ENCODE peak calls at places on chromosome 12, in six cellular contexts. R, V, H, W, P and M are unnamed samples.

GRCh38 chr12:88600272-88600671 is 20.0 kb upstream of the KITLG start:
- DNase-seq in R (peak; percentile 78), V (peak; percentile 95), H (no peak), W (no peak), P (no peak), M (no peak)

GRCh38 chr12:57894577-57895292 is 46.6 kb upstream of the ATP23 start:
- DNase-seq in R (no peak), V (no peak), H (no peak), W (no peak), P (no peak), M (no peak)

GRCh38 chr12:88472248-88472647 is 108.0 kb downstream of the KITLG start:
- DNase-seq in R (no peak), V (peak; percentile 41), H (no peak), W (no peak), P (no peak), M (no peak)

GRCh38 chr12:53508534-53509199 is 1.4 kb upstream of the NPFF start:
- DNase-seq in R (peak; percentile 82), V (peak; percentile 67), H (peak; percentile 75), W (peak; percentile 77), P (peak; percentile 77), M (peak; percentile 94)

GRCh38 chr12:7439579-7440505 is 4.1 kb downstream of the CD163L1 start:
- DNase-seq in R (peak; percentile 75), V (peak; percentile 41), H (peak; percentile 48), W (peak; percentile 31), P (peak; percentile 79), M (peak; percentile 94)

GRCh38 chr12:14931359-14931758 is 7.0 kb downstream of the ERP27 start:
- DNase-seq in R (peak; percentile 69), V (no peak), H (no peak), W (no peak), P (no peak), M (no peak)

GRCh38 chr12:32261638-32262037 is 137.7 kb upstream of the FGD4 start:
- DNase-seq in R (no peak), V (no peak), H (no peak), W (no peak), P (no peak), M (peak; percentile 65)

GRCh38 chr12:51751657-51752056 is 96.9 kb downstream of the FIGNL2 start:
- DNase-seq in R (no peak), V (peak; percentile 11), H (no peak), W (no peak), P (no peak), M (no peak)

GRCh38 chr12:181921-182320 is 32.0 kb downstream of the SLC6A12 start:
- DNase-seq in R (no peak), V (no peak), H (no peak), W (no peak), P (no peak), M (no peak)

GRCh38 chr12:3200032-3200617 is 122.9 kb downstream of the TSPAN9 start:
- DNase-seq in R (peak; percentile 74), V (peak; percentile 65), H (peak; percentile 86), W (peak; percentile 70), P (no peak), M (peak; percentile 94)

GRCh38 chr12:56522486-56523193 is 1.0 kb downstream of the RBMS2 start:
- DNase-seq in R (peak; percentile 55), V (peak; percentile 13), H (peak; percentile 6), W (no peak), P (peak; percentile 18), M (no peak)

GRCh38 chr12:131542351-131542750 is 168.5 kb upstream of the SFSWAP start:
- DNase-seq in R (no peak), V (no peak), H (no peak), W (no peak), P (no peak), M (no peak)

GRCh38 chr12:122117979-122118378 is 39.4 kb downstream of the MLXIP start:
- DNase-seq in R (no peak), V (peak; percentile 24), H (no peak), W (no peak), P (no peak), M (no peak)

DNA sequence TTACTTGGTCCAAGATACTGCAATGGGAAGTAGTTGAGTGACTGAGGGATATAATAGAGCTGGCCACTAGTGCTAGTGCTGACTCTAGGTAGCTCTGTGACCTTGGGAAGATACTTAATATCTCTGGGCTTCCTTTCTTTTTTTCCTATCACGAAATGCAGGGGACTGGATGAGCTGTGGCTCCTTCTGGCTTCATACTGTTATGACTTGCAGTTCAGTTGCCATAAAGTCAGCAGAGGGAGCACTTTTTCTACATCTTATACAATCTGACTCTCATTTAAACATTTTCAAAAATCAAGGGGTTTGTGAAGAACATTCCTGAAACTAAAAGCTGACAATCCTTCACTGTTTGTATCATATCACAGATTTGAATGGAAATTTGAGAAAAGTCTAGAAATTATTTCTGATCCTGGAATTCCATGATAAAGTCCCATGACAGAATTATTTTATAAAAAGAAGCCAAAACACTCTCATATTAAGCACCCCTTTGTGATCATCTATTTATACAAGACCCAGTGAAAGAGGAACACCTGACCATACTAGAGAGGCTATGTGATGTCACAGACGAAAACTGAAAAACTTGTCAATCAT is 5.4 kb downstream of the BHLHE41 start:
- DNase-seq in R (peak; percentile 73), V (peak; percentile 78), H (no peak), W (no peak), P (peak; percentile 41), M (no peak)
- H2AFZ ChIP-seq in R (no peak overlapping the region), V (no peak overlapping the region), H (no peak overlapping the region), W (no peak overlapping the region), P (no peak overlapping the region), M (no peak overlapping the region)

DNA sequence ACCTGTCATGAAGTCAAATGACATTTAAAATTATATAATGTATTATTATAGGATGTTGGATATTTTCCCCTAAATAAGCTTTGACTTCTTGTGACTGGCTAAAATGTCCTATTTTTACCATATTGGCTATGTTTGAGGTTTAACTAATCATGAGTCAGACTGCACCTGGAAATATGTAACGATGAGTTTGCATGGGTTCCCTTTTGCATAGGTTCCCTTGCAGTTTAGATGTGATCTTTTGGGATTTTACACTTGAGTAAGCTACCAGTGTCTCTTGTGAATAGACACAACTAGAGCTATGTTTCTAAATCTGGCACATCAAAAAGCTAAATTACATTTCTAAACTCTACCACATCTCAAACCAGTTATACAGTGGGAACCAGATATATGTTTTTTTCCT is 5.2 kb downstream of the PDZRN4 start:
- DNase-seq in R (no peak), V (no peak), H (no peak), W (no peak), P (no peak), M (no peak)
- H3K4ac ChIP-seq in R (no peak overlapping the region), V (no peak overlapping the region), H (no peak overlapping the region), W (no peak overlapping the region), P (no peak overlapping the region), M (no peak overlapping the region)

GRCh38 chr12:91355150-91356006 is 172.8 kb upstream of the DCN start:
- DNase-seq in R (peak; percentile 79), V (peak; percentile 80), H (peak; percentile 59), W (peak; percentile 17), P (peak; percentile 61), M (peak; percentile 69)
- H2AFZ ChIP-seq in R (no peak overlapping the region), V (peak overlapping the region; percentile 67), H (no peak overlapping the region), W (no peak overlapping the region), P (no peak overlapping the region), M (no peak overlapping the region)

DNA sequence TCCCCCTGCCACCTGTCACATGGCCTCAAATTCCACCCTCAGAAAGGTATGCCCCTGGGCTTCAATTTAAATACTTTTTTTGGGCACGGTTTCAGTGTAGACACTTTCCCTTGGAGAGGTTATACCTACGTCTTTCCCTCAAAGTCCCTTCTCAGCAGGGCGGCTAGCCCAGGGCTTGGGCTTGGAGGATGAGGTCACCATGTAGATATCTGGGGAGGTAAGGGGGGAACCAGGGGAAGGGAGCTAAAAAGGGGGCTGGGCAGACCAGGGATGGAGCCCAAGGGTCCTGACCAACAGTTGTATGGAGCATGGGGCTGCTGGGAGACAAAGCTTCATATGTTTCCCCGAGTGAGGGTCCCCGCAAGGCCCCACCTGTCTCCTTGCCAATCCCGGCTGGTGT is 131.2 kb upstream of the TBX3 start:
- DNase-seq in R (no peak), V (no peak), H (no peak), W (no peak), P (no peak), M (no peak)
- H3K4ac ChIP-seq in R (no peak overlapping the region), V (no peak overlapping the region), H (no peak overlapping the region), W (no peak overlapping the region), P (no peak overlapping the region), M (no peak overlapping the region)

DNA sequence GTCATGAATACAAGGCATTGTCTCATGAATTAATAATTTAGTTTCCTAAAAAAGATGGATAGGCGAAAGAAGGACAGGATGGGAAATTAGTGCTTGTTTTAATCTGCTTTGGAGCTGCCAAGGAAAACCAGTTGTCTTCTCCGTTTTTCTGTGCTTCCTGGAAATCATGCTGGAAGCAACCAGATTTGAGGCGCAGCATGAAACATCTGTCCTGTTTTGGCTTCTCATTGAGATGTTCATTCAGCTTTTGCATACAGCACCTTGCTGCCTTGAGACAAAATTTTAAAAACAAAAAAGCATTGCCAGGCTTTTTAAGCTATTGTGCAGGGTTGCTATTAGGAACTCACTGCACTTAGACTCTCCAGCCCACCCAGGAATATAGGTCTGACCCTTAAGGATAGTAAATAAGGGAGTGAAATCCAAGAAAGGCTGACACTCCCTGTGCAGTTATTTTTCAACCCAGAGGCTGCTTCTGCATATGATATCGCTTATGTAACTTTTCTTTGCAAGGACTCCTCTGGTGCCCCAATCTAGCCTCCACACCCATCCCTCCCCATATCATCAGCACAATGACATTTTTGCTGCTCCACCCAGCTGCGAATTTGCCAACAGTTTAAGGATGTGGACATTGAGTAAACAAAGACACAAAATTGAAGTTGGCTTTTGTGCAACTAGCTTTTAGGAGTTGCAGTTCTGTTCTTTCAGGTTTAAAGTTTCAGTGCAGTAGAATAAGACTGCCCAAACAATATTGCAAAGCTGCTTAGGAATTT is 46.9 kb upstream of the MDM1 start:
- DNase-seq in R (no peak), V (no peak), H (no peak), W (no peak), P (no peak), M (no peak)
- H2AFZ ChIP-seq in R (no peak overlapping the region), V (no peak overlapping the region), H (no peak overlapping the region), W (no peak overlapping the region), P (no peak overlapping the region), M (no peak overlapping the region)

GRCh38 chr12:98217257-98217656 is 298.1 kb upstream of the TMPO start:
- DNase-seq in R (no peak), V (no peak), H (no peak), W (no peak), P (no peak), M (no peak)

GRCh38 chr12:98211914-98212695 is 303.3 kb upstream of the TMPO start:
- DNase-seq in R (no peak), V (no peak), H (no peak), W (no peak), P (no peak), M (no peak)

GRCh38 chr12:98208846-98209245 is 306.5 kb upstream of the TMPO start:
- DNase-seq in R (no peak), V (no peak), H (no peak), W (no peak), P (no peak), M (no peak)

GRCh38 chr12:98213556-98213955 is 301.8 kb upstream of the TMPO start:
- DNase-seq in R (no peak), V (no peak), H (no peak), W (no peak), P (no peak), M (peak; percentile 64)
- H3K4ac ChIP-seq in R (no peak overlapping the region), V (no peak overlapping the region), H (no peak overlapping the region), W (no peak overlapping the region), P (no peak overlapping the region), M (no peak overlapping the region)